ENCODE peak calls at places on chromosomes 6 and 20, in five cellular contexts. One of them, this sample, is unnamed.

GRCh38 chr6:1678201-1678600 is 68.5 kb downstream of the FOXC1 start:
- DNase-seq in right atrium auricular region: no peak
- DNase-seq in tibial artery: no peak
- DNase-seq in testis: peak
- DNase-seq in lung: no peak
- DNase-seq in this sample: no peak

GRCh38 chr20:25707695-25708094 is 11.0 kb upstream of the ZNF337 start:
- DNase-seq in right atrium auricular region: no peak
- DNase-seq in tibial artery: no peak
- DNase-seq in testis: no peak
- DNase-seq in lung: no peak
- DNase-seq in this sample: no peak

GRCh38 chr6:101312652-101313051 is 80.9 kb upstream of the GRIK2 start:
- DNase-seq in right atrium auricular region: no peak
- DNase-seq in tibial artery: no peak
- DNase-seq in testis: no peak
- DNase-seq in lung: no peak
- DNase-seq in this sample: no peak

GRCh38 chr20:61753196-61753942 is 312.3 kb downstream of the TAF4 start:
- DNase-seq in right atrium auricular region: no peak
- DNase-seq in tibial artery: no peak
- DNase-seq in testis: no peak
- DNase-seq in lung: no peak
- DNase-seq in this sample: no peak

GRCh38 chr20:33305591-33306057 is 22.6 kb downstream of the BPIFB1 start:
- DNase-seq in right atrium auricular region: no peak
- DNase-seq in tibial artery: no peak
- DNase-seq in testis: no peak
- DNase-seq in lung: no peak
- DNase-seq in this sample: no peak

GRCh38 chr6:24981385-24981758 is 45.6 kb upstream of the RIPOR2 start:
- DNase-seq in right atrium auricular region: no peak
- DNase-seq in tibial artery: no peak
- DNase-seq in testis: no peak
- DNase-seq in lung: no peak
- DNase-seq in this sample: no peak

GRCh38 chr20:50285376-50286173 is 94.9 kb downstream of the CEBPB start:
- DNase-seq in right atrium auricular region: peak
- DNase-seq in tibial artery: peak
- DNase-seq in testis: peak
- DNase-seq in lung: no peak
- DNase-seq in this sample: no peak

GRCh38 chr6:128209771-128210170 is 308.9 kb upstream of the THEMIS start:
- DNase-seq in right atrium auricular region: no peak
- DNase-seq in tibial artery: no peak
- DNase-seq in testis: no peak
- DNase-seq in lung: no peak
- DNase-seq in this sample: no peak

GRCh38 chr6:101290346-101290745 is 103.2 kb upstream of the GRIK2 start:
- DNase-seq in right atrium auricular region: no peak
- DNase-seq in tibial artery: no peak
- DNase-seq in testis: no peak
- DNase-seq in lung: no peak
- DNase-seq in this sample: no peak

GRCh38 chr20:19347943-19348456 is 135.6 kb downstream of the SLC24A3 start:
- DNase-seq in right atrium auricular region: no peak
- DNase-seq in tibial artery: no peak
- DNase-seq in testis: no peak
- DNase-seq in lung: no peak
- DNase-seq in this sample: no peak

GRCh38 chr6:28771401-28772267 is 152.2 kb downstream of the TRIM27 start:
- DNase-seq in right atrium auricular region: no peak
- DNase-seq in tibial artery: no peak
- DNase-seq in testis: no peak
- DNase-seq in lung: no peak
- DNase-seq in this sample: no peak

GRCh38 chr20:10769700-10770099 is 95.9 kb upstream of the JAG1 start:
- DNase-seq in right atrium auricular region: no peak
- DNase-seq in tibial artery: no peak
- DNase-seq in testis: no peak
- DNase-seq in lung: no peak
- DNase-seq in this sample: no peak

GRCh38 chr20:3223937-3224680 is 14.8 kb downstream of the ITPA start:
- DNase-seq in right atrium auricular region: no peak
- DNase-seq in tibial artery: no peak
- DNase-seq in testis: no peak
- DNase-seq in lung: no peak
- DNase-seq in this sample: no peak

GRCh38 chr6:157763129-157763893 is 59.7 kb upstream of the SNX9 start:
- DNase-seq in right atrium auricular region: no peak
- DNase-seq in tibial artery: no peak
- DNase-seq in testis: peak
- DNase-seq in lung: peak
- DNase-seq in this sample: no peak

GRCh38 chr20:16107172-16107870 is 465.9 kb downstream of the KIF16B start:
- DNase-seq in right atrium auricular region: no peak
- DNase-seq in tibial artery: no peak
- DNase-seq in testis: peak
- DNase-seq in lung: no peak
- DNase-seq in this sample: no peak

GRCh38 chr20:46894579-46894958 is at the start of gene EYA2:
- DNase-seq in right atrium auricular region: no peak
- DNase-seq in tibial artery: no peak
- DNase-seq in testis: peak
- DNase-seq in lung: no peak
- DNase-seq in this sample: no peak

GRCh38 chr6:147245693-147246092 is 41.5 kb downstream of the STXBP5 start:
- DNase-seq in right atrium auricular region: no peak
- DNase-seq in tibial artery: no peak
- DNase-seq in testis: no peak
- DNase-seq in lung: no peak
- DNase-seq in this sample: no peak

GRCh38 chr20:62203378-62204030 is 16.6 kb downstream of the HRH3 start:
- DNase-seq in right atrium auricular region: no peak
- DNase-seq in tibial artery: no peak
- DNase-seq in testis: no peak
- DNase-seq in lung: no peak
- DNase-seq in this sample: no peak

GRCh38 chr6:43927525-43928210 is 157.7 kb downstream of the VEGFA start:
- DNase-seq in right atrium auricular region: no peak
- DNase-seq in tibial artery: peak
- DNase-seq in testis: no peak
- DNase-seq in lung: no peak
- DNase-seq in this sample: no peak

GRCh38 chr6:153117986-153118886 is 12.8 kb downstream of the RGS17 start:
- DNase-seq in right atrium auricular region: no peak
- DNase-seq in tibial artery: no peak
- DNase-seq in testis: no peak
- DNase-seq in lung: no peak
- DNase-seq in this sample: no peak

GRCh38 chr20:36541227-36542018 is at the start of gene MYL9:
- DNase-seq in right atrium auricular region: peak
- DNase-seq in tibial artery: peak
- DNase-seq in testis: peak
- DNase-seq in lung: peak
- DNase-seq in this sample: peak

GRCh38 chr20:542777-543368 is 717 bp downstream of the CSNK2A1 start:
- DNase-seq in right atrium auricular region: no peak
- DNase-seq in tibial artery: no peak
- DNase-seq in testis: peak
- DNase-seq in lung: no peak
- DNase-seq in this sample: no peak

GRCh38 chr6:134689676-134690447 is 260.0 kb downstream of the ALDH8A1 start:
- DNase-seq in right atrium auricular region: no peak
- DNase-seq in tibial artery: no peak
- DNase-seq in testis: peak
- DNase-seq in lung: no peak
- DNase-seq in this sample: no peak

GRCh38 chr6:135306740-135307420 is 125.8 kb downstream of the MYB start:
- DNase-seq in right atrium auricular region: no peak
- DNase-seq in tibial artery: no peak
- DNase-seq in testis: no peak
- DNase-seq in lung: no peak
- DNase-seq in this sample: no peak

GRCh38 chr6:168906251-168906845 is 347.3 kb downstream of the THBS2 start:
- DNase-seq in right atrium auricular region: no peak
- DNase-seq in tibial artery: no peak
- DNase-seq in testis: no peak
- DNase-seq in lung: no peak
- DNase-seq in this sample: no peak

GRCh38 chr6:2197177-2197671 is 48.2 kb downstream of the GMDS start:
- DNase-seq in right atrium auricular region: no peak
- DNase-seq in tibial artery: peak
- DNase-seq in testis: peak
- DNase-seq in lung: no peak
- DNase-seq in this sample: no peak

GRCh38 chr6:92864966-92865555 is 554.3 kb downstream of the EPHA7 start:
- DNase-seq in right atrium auricular region: no peak
- DNase-seq in tibial artery: no peak
- DNase-seq in testis: no peak
- DNase-seq in lung: no peak
- DNase-seq in this sample: no peak

GRCh38 chr6:117276778-117277177 is 11.4 kb downstream of the VGLL2 start:
- DNase-seq in right atrium auricular region: no peak
- DNase-seq in tibial artery: no peak
- DNase-seq in testis: no peak
- DNase-seq in lung: no peak
- DNase-seq in this sample: no peak

GRCh38 chr6:26491604-26492003 is 8.5 kb upstream of the BTN1A1 start:
- DNase-seq in right atrium auricular region: no peak
- DNase-seq in tibial artery: no peak
- DNase-seq in testis: no peak
- DNase-seq in lung: no peak
- DNase-seq in this sample: no peak

GRCh38 chr6:26490576-26490964 is 9.5 kb upstream of the BTN1A1 start:
- DNase-seq in right atrium auricular region: no peak
- DNase-seq in tibial artery: no peak
- DNase-seq in testis: no peak
- DNase-seq in lung: no peak
- DNase-seq in this sample: no peak

GRCh38 chr6:26489926-26490575 is 10.1 kb upstream of the BTN1A1 start:
- DNase-seq in right atrium auricular region: no peak
- DNase-seq in tibial artery: no peak
- DNase-seq in testis: no peak
- DNase-seq in lung: no peak
- DNase-seq in this sample: no peak

GRCh38 chr6:26494117-26494516 is 6.0 kb upstream of the BTN1A1 start:
- DNase-seq in right atrium auricular region: no peak
- DNase-seq in tibial artery: no peak
- DNase-seq in testis: no peak
- DNase-seq in lung: no peak
- DNase-seq in this sample: no peak

GRCh38 chr6:26493258-26493657 is 6.8 kb upstream of the BTN1A1 start:
- DNase-seq in right atrium auricular region: no peak
- DNase-seq in tibial artery: no peak
- DNase-seq in testis: no peak
- DNase-seq in lung: no peak
- DNase-seq in this sample: no peak
- TF ChIP-seq CTCF in right atrium auricular region: no peak
- TF ChIP-seq CTCF in tibial artery: no peak
- TF ChIP-seq CTCF in testis: no peak
- TF ChIP-seq CTCF in lung: no peak
- TF ChIP-seq CTCF in this sample: no peak

DNA sequence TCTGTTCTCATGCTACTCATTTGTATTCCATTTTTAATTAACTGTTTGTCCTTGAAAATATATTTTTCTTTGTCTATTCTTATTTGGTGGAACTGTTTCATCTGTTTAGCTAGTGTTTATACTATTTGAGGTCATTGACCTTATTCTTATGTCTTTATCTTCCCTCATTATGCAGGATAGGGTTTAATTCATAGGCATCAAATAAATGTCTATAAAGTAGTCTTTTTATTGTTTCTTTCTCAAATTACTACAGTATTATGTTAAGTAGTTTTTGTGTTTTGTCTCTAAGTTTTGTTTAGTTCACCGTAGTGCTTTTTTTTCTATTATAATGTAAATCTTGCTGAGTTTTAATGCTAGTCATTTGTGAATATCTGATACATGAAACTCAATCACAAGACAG is 19.0 kb downstream of the TIAM2 start:
- DNase-seq in right atrium auricular region: no peak
- DNase-seq in tibial artery: no peak
- DNase-seq in testis: no peak
- DNase-seq in lung: no peak
- DNase-seq in this sample: no peak
- H3K27ac ChIP-seq in right atrium auricular region: no peak
- H3K27ac ChIP-seq in tibial artery: peak
- H3K27ac ChIP-seq in testis: no peak
- H3K27ac ChIP-seq in lung: no peak
- H3K27ac ChIP-seq in this sample: no peak

DNA sequence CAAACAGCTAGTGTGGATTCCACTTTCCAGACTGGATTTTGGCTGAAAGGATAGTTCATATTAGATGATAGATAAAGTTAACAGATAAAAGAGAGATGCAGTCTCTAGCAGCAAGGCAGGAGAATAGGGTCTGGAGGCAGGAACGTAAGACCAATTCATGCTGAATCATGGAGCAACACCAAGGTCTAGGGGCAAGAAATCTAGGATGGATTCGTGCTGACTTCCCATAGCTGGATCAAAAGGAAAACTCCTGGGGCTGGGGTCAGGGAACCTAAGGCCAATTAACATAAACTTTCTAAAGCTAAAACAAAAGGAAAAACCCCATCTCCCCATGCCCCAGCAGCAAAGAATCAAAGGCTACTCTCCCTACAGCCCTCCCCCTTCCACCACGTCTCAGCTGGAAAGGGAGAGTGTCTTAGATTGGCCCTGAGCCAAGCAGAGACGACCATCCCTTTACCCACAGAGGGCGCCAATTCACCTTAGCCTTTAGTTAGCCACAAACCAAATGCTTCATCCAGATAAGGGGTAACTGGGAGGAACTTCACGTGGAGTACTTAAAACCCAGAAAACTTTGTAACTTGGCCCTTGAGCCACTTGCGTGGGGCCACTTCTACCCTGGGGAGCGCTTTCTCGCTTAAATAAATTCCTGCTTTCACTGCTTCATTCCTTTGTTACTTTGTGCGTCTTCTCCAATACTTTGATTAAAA is 7.6 kb downstream of the TREM1 start:
- DNase-seq in right atrium auricular region: no peak
- DNase-seq in tibial artery: no peak
- DNase-seq in testis: peak
- DNase-seq in lung: peak
- DNase-seq in this sample: no peak
- TF ChIP-seq CTCF in right atrium auricular region: peak
- TF ChIP-seq CTCF in tibial artery: peak
- TF ChIP-seq CTCF in testis: peak
- TF ChIP-seq CTCF in lung: peak
- TF ChIP-seq CTCF in this sample: no peak

GRCh38 chr6:30206799-30207618 is 6.2 kb downstream of the TRIM26 start:
- DNase-seq in right atrium auricular region: no peak
- DNase-seq in tibial artery: no peak
- DNase-seq in testis: no peak
- DNase-seq in lung: peak
- DNase-seq in this sample: no peak
- H3K27ac ChIP-seq in right atrium auricular region: peak
- H3K27ac ChIP-seq in tibial artery: peak
- H3K27ac ChIP-seq in testis: no peak
- H3K27ac ChIP-seq in lung: peak
- H3K27ac ChIP-seq in this sample: no peak

GRCh38 chr6:126628125-126628524 is 288.2 kb downstream of the CENPW start:
- DNase-seq in right atrium auricular region: no peak
- DNase-seq in tibial artery: no peak
- DNase-seq in testis: no peak
- DNase-seq in lung: no peak
- DNase-seq in this sample: no peak
- TF ChIP-seq CTCF in right atrium auricular region: no peak
- TF ChIP-seq CTCF in tibial artery: no peak
- TF ChIP-seq CTCF in testis: no peak
- TF ChIP-seq CTCF in lung: no peak
- TF ChIP-seq CTCF in this sample: no peak

GRCh38 chr6:21836772-21837460 is 243.4 kb downstream of the SOX4 start:
- DNase-seq in right atrium auricular region: no peak
- DNase-seq in tibial artery: no peak
- DNase-seq in testis: no peak
- DNase-seq in lung: no peak
- DNase-seq in this sample: no peak
- H3K27ac ChIP-seq in right atrium auricular region: no peak
- H3K27ac ChIP-seq in tibial artery: no peak
- H3K27ac ChIP-seq in testis: no peak
- H3K27ac ChIP-seq in lung: no peak
- H3K27ac ChIP-seq in this sample: no peak

This sample was measured in coronary artery.